ENCODE peak calls at places on chromosome 17, in eight cellular contexts. C is cardiac muscle cell, U is left ventricle myocardium inferior, D is RWPE1, T is psoas muscle, N is IMR-90, X is dorsolateral prefrontal cortex, L is PC-3. W is an unnamed sample.

GRCh38 chr17:42484304-42484703 is 25.6 kb downstream of the ATP6V0A1 start:
- DNase-seq in X (no peak), U (no peak), C (no peak), N (no peak), T (no peak), L (no peak), D (no peak), W (no peak)

GRCh38 chr17:49469831-49470568 is 25.1 kb upstream of the NGFR start:
- DNase-seq in X (peak; percentile 50), U (peak; percentile 24), L (no peak), T (peak; percentile 69), N (no peak), C (peak; percentile 60), D (no peak), W (no peak)

GRCh38 chr17:30970757-30971567 is at the start of gene RNF135:
- DNase-seq in N (peak; percentile 82), X (peak; percentile 37), D (peak; percentile 87), L (peak; percentile 71), U (peak; percentile 86), T (peak; percentile 87), C (peak; percentile 40), W (peak; percentile 59)

GRCh38 chr17:50903604-50904521 is 37.7 kb upstream of the TOB1 start:
- DNase-seq in L (peak; percentile 80), D (peak; percentile 59), X (no peak), U (no peak), N (peak; percentile 84), T (no peak), C (no peak), W (peak; percentile 45)

GRCh38 chr17:44218344-44219125 is 940 bp downstream of the UBTF start:
- DNase-seq in L (peak; percentile 97), X (peak; percentile 82), D (peak; percentile 88), T (peak; percentile 95), U (peak; percentile 91), C (peak; percentile 92), N (peak; percentile 83), W (peak; percentile 75)

GRCh38 chr17:82245144-82246039 is 16.6 kb downstream of the SLC16A3 start:
- DNase-seq in L (no peak), N (no peak), C (no peak), X (no peak), D (no peak), T (peak; percentile 53), U (no peak), W (no peak)

GRCh38 chr17:28421775-28422305 is 15.8 kb upstream of the SLC46A1 start:
- DNase-seq in U (no peak), T (no peak), D (no peak), L (no peak), N (no peak), X (no peak), C (no peak), W (no peak)

GRCh38 chr17:6392609-6393367 is 42.1 kb downstream of the AIPL1 start:
- DNase-seq in X (no peak), N (no peak), U (no peak), L (no peak), C (no peak), T (no peak), D (no peak), W (no peak)

GRCh38 chr17:58272367-58273280 is 8.1 kb downstream of the MPO start:
- DNase-seq in T (no peak), C (no peak), N (no peak), U (no peak), L (no peak), X (no peak), D (no peak), W (no peak)

GRCh38 chr17:29569245-29569950 is 897 bp downstream of the TP53I13 start:
- DNase-seq in N (peak; percentile 35), X (no peak), T (peak; percentile 51), D (peak; percentile 19), U (no peak), L (peak; percentile 42), C (no peak), W (no peak)

GRCh38 chr17:48052956-48053757 is 5.0 kb downstream of the NFE2L1 start:
- DNase-seq in X (peak; percentile 71), L (no peak), N (peak; percentile 40), T (peak; percentile 96), C (peak; percentile 76), U (peak; percentile 89), D (no peak), W (no peak)

GRCh38 chr17:73566905-73567782 is 77.1 kb downstream of the SDK2 start:
- DNase-seq in T (no peak), N (no peak), D (no peak), X (no peak), C (no peak), U (no peak), L (no peak), W (no peak)

GRCh38 chr17:19398301-19399181 is 11.6 kb upstream of the MFAP4 start:
- DNase-seq in N (no peak), L (peak; percentile 79), U (peak; percentile 68), T (peak; percentile 81), C (no peak), X (no peak), D (peak; percentile 37), W (no peak)

GRCh38 chr17:82943339-82943738 is 103.5 kb upstream of the ZNF750 start:
- DNase-seq in C (no peak), D (no peak), N (no peak), L (no peak), T (peak; percentile 28), X (no peak), U (peak; percentile 7), W (no peak)

GRCh38 chr17:39781028-39781800 is 43.5 kb downstream of the GRB7 start:
- DNase-seq in D (no peak), N (no peak), T (no peak), C (no peak), X (no peak), U (no peak), L (no peak), W (no peak)

GRCh38 chr17:76523084-76524037 is 14.1 kb downstream of the CYGB start:
- DNase-seq in X (peak; percentile 68), T (peak; percentile 90), U (peak; percentile 78), L (peak; percentile 88), N (peak; percentile 50), D (peak; percentile 82), C (peak; percentile 78), W (no peak)

GRCh38 chr17:82301300-82301915 is 16.0 kb downstream of the CD7 start:
- DNase-seq in U (no peak), L (no peak), T (no peak), C (no peak), N (no peak), X (no peak), D (no peak), W (no peak)

GRCh38 chr17:49121696-49122292 is 10.8 kb upstream of the B4GALNT2 start:
- DNase-seq in U (no peak), L (no peak), C (no peak), N (no peak), T (no peak), X (no peak), D (no peak), W (no peak)

GRCh38 chr17:1372618-1373017 is 27.4 kb downstream of the YWHAE start:
- DNase-seq in C (no peak), L (no peak), D (no peak), X (no peak), T (no peak), U (no peak), N (no peak), W (no peak)
- TF ChIP-seq CTCF in C (no peak), L (no peak), D (no peak), X (no peak), T (no peak), U (no peak), N (no peak), W (no peak)

GRCh38 chr17:55496094-55496881 is 15.0 kb downstream of the SMIM36 start:
- DNase-seq in U (peak; percentile 34), D (peak; percentile 33), L (no peak), T (no peak), N (peak; percentile 67), X (no peak), C (no peak), W (peak; percentile 4)

GRCh38 chr17:55500103-55500502 is 11.1 kb downstream of the SMIM36 start:
- DNase-seq in N (no peak), U (no peak), D (no peak), T (no peak), C (no peak), L (no peak), X (no peak), W (no peak)

GRCh38 chr17:55492951-55493350 is 18.3 kb downstream of the SMIM36 start:
- DNase-seq in C (no peak), L (no peak), T (no peak), N (no peak), D (no peak), U (no peak), X (no peak), W (no peak)

DNA sequence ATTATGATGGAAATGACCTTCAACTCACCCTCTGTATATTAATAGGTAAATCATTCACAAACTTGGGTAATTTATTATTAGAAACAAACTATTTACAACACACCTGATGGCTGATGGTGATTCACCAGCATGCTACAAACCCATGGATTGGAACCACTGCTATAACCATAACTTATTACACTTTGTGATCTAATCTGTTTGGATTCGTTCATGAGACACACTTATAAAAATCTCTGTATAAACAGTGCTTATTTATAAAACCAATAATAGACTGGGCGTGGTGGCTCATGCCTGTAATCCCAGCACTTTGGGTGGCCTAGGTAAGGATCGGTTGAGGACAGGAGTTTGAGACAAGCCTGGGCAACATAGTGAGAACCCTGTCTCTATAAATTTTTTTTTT is 16.0 kb downstream of the SMIM36 start:
- DNase-seq in N (no peak), L (peak; percentile 92), U (no peak), T (no peak), X (no peak), C (no peak), D (no peak), W (no peak)
- H3K27ac ChIP-seq in N (no peak overlapping the region), L (no peak overlapping the region), U (no peak overlapping the region), T (no peak overlapping the region), X (no peak overlapping the region), C (no peak overlapping the region), D (no peak overlapping the region), W (no peak overlapping the region)

GRCh38 chr17:337453-337852 is 15.2 kb downstream of the RPH3AL start:
- DNase-seq in T (no peak), C (no peak), D (no peak), X (no peak), U (no peak), N (no peak), L (no peak), W (no peak)

GRCh38 chr17:340074-340473 is 12.5 kb downstream of the RPH3AL start:
- DNase-seq in T (peak; percentile 49), X (no peak), D (no peak), L (no peak), U (no peak), N (no peak), C (no peak), W (no peak)

GRCh38 chr17:337866-338265 is 14.7 kb downstream of the RPH3AL start:
- DNase-seq in L (no peak), U (no peak), T (no peak), C (no peak), X (no peak), N (no peak), D (no peak), W (no peak)

GRCh38 chr17:338442-339192 is 14.0 kb downstream of the RPH3AL start:
- DNase-seq in T (peak; percentile 52), U (no peak), N (no peak), C (no peak), L (no peak), D (no peak), X (no peak), W (no peak)

GRCh38 chr17:339193-340061 is 13.2 kb downstream of the RPH3AL start:
- DNase-seq in D (no peak), N (no peak), T (peak; percentile 44), X (no peak), L (no peak), C (no peak), U (no peak), W (no peak)
- TF ChIP-seq CTCF in D (no peak), N (no peak), T (no peak), X (no peak), L (no peak), C (no peak), U (no peak), W (no peak)

GRCh38 chr17:38332735-38333134 is 11.0 kb downstream of the GPR179 start:
- DNase-seq in X (no peak), D (no peak), T (no peak), L (no peak), N (no peak), U (no peak), C (no peak), W (no peak)
- H3K27ac ChIP-seq in X (no peak overlapping the region), D (no peak overlapping the region), T (no peak overlapping the region), L (no peak overlapping the region), N (no peak overlapping the region), U (no peak overlapping the region), C (no peak overlapping the region), W (no peak overlapping the region)

W was measured in AG04450.